ENCODE peak calls at places on chromosomes 3 and 15, in six cellular contexts. One of them, this sample, is unnamed.

GRCh38 chr15:63442080-63442479 is 60.4 kb upstream of the CA12 start:
- DNase-seq in neuronal stem cell: no peak
- DNase-seq in PC-9: no peak
- DNase-seq in cardiac muscle cell: no peak
- DNase-seq in body of pancreas: no peak
- DNase-seq in mammary epithelial cell: no peak
- DNase-seq in this sample: no peak

GRCh38 chr3:143122608-143123352 is 3.2 kb downstream of the CHST2 start:
- DNase-seq in PC-9: no peak
- DNase-seq in mammary epithelial cell: no peak
- DNase-seq in body of pancreas: no peak
- DNase-seq in neuronal stem cell: no peak
- DNase-seq in cardiac muscle cell: no peak
- DNase-seq in this sample: no peak

GRCh38 chr3:177466076-177466475 is 268.8 kb upstream of the TBL1XR1 start:
- DNase-seq in neuronal stem cell: no peak
- DNase-seq in PC-9: no peak
- DNase-seq in mammary epithelial cell: no peak
- DNase-seq in cardiac muscle cell: peak
- DNase-seq in body of pancreas: no peak
- DNase-seq in this sample: no peak

GRCh38 chr15:88537591-88538317 is 8.7 kb downstream of the DET1 start:
- DNase-seq in PC-9: no peak
- DNase-seq in neuronal stem cell: no peak
- DNase-seq in mammary epithelial cell: no peak
- DNase-seq in cardiac muscle cell: no peak
- DNase-seq in body of pancreas: no peak
- DNase-seq in this sample: no peak

GRCh38 chr3:55167586-55168317 is 239.9 kb upstream of the LRTM1 start:
- DNase-seq in neuronal stem cell: no peak
- DNase-seq in mammary epithelial cell: peak
- DNase-seq in cardiac muscle cell: no peak
- DNase-seq in body of pancreas: no peak
- DNase-seq in PC-9: no peak
- DNase-seq in this sample: no peak

GRCh38 chr15:91271565-91272153 is 171.6 kb downstream of the SV2B start:
- DNase-seq in neuronal stem cell: peak
- DNase-seq in mammary epithelial cell: peak
- DNase-seq in cardiac muscle cell: peak
- DNase-seq in body of pancreas: peak
- DNase-seq in PC-9: no peak
- DNase-seq in this sample: no peak

GRCh38 chr3:10566451-10566850 is 61.1 kb upstream of the ATP2B2 start:
- DNase-seq in PC-9: no peak
- DNase-seq in neuronal stem cell: no peak
- DNase-seq in mammary epithelial cell: no peak
- DNase-seq in cardiac muscle cell: no peak
- DNase-seq in body of pancreas: no peak
- DNase-seq in this sample: no peak

GRCh38 chr15:87033056-87033455 is 953.4 kb downstream of the AGBL1 start:
- DNase-seq in PC-9: no peak
- DNase-seq in neuronal stem cell: no peak
- DNase-seq in body of pancreas: no peak
- DNase-seq in cardiac muscle cell: peak
- DNase-seq in mammary epithelial cell: no peak
- DNase-seq in this sample: no peak

GRCh38 chr15:87736401-87736800 is 520.1 kb downstream of the NTRK3 start:
- DNase-seq in cardiac muscle cell: peak
- DNase-seq in body of pancreas: no peak
- DNase-seq in PC-9: no peak
- DNase-seq in mammary epithelial cell: no peak
- DNase-seq in neuronal stem cell: no peak
- DNase-seq in this sample: no peak

GRCh38 chr15:51561271-51561670 is 61.3 kb downstream of the DMXL2 start:
- DNase-seq in neuronal stem cell: no peak
- DNase-seq in cardiac muscle cell: no peak
- DNase-seq in mammary epithelial cell: no peak
- DNase-seq in PC-9: no peak
- DNase-seq in body of pancreas: no peak
- DNase-seq in this sample: no peak

GRCh38 chr3:45343947-45344346 is 44.4 kb upstream of the LARS2 start:
- DNase-seq in PC-9: peak
- DNase-seq in cardiac muscle cell: peak
- DNase-seq in mammary epithelial cell: no peak
- DNase-seq in neuronal stem cell: no peak
- DNase-seq in body of pancreas: no peak
- DNase-seq in this sample: no peak

GRCh38 chr15:68224546-68225250 is 4.8 kb downstream of the CLN6 start:
- DNase-seq in cardiac muscle cell: no peak
- DNase-seq in neuronal stem cell: no peak
- DNase-seq in body of pancreas: no peak
- DNase-seq in mammary epithelial cell: no peak
- DNase-seq in PC-9: no peak
- DNase-seq in this sample: no peak

GRCh38 chr15:95884276-95884675 is 446.2 kb upstream of the NR2F2 start:
- DNase-seq in neuronal stem cell: peak
- DNase-seq in PC-9: no peak
- DNase-seq in mammary epithelial cell: no peak
- DNase-seq in cardiac muscle cell: no peak
- DNase-seq in body of pancreas: no peak
- DNase-seq in this sample: no peak

GRCh38 chr3:16583551-16583950 is 21.7 kb downstream of the DAZL start:
- DNase-seq in body of pancreas: no peak
- DNase-seq in PC-9: no peak
- DNase-seq in neuronal stem cell: no peak
- DNase-seq in mammary epithelial cell: no peak
- DNase-seq in cardiac muscle cell: peak
- DNase-seq in this sample: no peak

GRCh38 chr3:39637807-39638206 is 170.3 kb downstream of the MOBP start:
- DNase-seq in body of pancreas: no peak
- DNase-seq in cardiac muscle cell: peak
- DNase-seq in neuronal stem cell: no peak
- DNase-seq in mammary epithelial cell: peak
- DNase-seq in PC-9: peak
- DNase-seq in this sample: no peak

GRCh38 chr3:39638286-39638685 is 170.8 kb downstream of the MOBP start:
- DNase-seq in neuronal stem cell: no peak
- DNase-seq in body of pancreas: no peak
- DNase-seq in mammary epithelial cell: no peak
- DNase-seq in PC-9: no peak
- DNase-seq in cardiac muscle cell: no peak
- DNase-seq in this sample: no peak

GRCh38 chr3:39641210-39641718 is 168.1 kb upstream of the MYRIP start:
- DNase-seq in cardiac muscle cell: no peak
- DNase-seq in mammary epithelial cell: no peak
- DNase-seq in neuronal stem cell: no peak
- DNase-seq in PC-9: no peak
- DNase-seq in body of pancreas: no peak
- DNase-seq in this sample: no peak

GRCh38 chr3:39644176-39644575 is 165.2 kb upstream of the MYRIP start:
- DNase-seq in mammary epithelial cell: peak
- DNase-seq in PC-9: no peak
- DNase-seq in cardiac muscle cell: peak
- DNase-seq in neuronal stem cell: no peak
- DNase-seq in body of pancreas: no peak
- DNase-seq in this sample: no peak

GRCh38 chr3:39639344-39640236 is 169.8 kb upstream of the MYRIP start:
- DNase-seq in mammary epithelial cell: peak
- DNase-seq in PC-9: peak
- DNase-seq in cardiac muscle cell: peak
- DNase-seq in body of pancreas: no peak
- DNase-seq in neuronal stem cell: peak
- DNase-seq in this sample: peak
- H3K27ac ChIP-seq in mammary epithelial cell: peak
- H3K27ac ChIP-seq in PC-9: peak
- H3K27ac ChIP-seq in cardiac muscle cell: no peak
- H3K27ac ChIP-seq in body of pancreas: no peak
- H3K27ac ChIP-seq in neuronal stem cell: no peak
- H3K27ac ChIP-seq in this sample: no peak

GRCh38 chr3:65924762-65925161 is 114.0 kb downstream of the MAGI1 start:
- DNase-seq in body of pancreas: no peak
- DNase-seq in mammary epithelial cell: no peak
- DNase-seq in PC-9: no peak
- DNase-seq in cardiac muscle cell: no peak
- DNase-seq in neuronal stem cell: no peak
- DNase-seq in this sample: no peak
- H3K27ac ChIP-seq in body of pancreas: peak
- H3K27ac ChIP-seq in mammary epithelial cell: no peak
- H3K27ac ChIP-seq in PC-9: no peak
- H3K27ac ChIP-seq in cardiac muscle cell: no peak
- H3K27ac ChIP-seq in neuronal stem cell: no peak
- H3K27ac ChIP-seq in this sample: no peak

DNA sequence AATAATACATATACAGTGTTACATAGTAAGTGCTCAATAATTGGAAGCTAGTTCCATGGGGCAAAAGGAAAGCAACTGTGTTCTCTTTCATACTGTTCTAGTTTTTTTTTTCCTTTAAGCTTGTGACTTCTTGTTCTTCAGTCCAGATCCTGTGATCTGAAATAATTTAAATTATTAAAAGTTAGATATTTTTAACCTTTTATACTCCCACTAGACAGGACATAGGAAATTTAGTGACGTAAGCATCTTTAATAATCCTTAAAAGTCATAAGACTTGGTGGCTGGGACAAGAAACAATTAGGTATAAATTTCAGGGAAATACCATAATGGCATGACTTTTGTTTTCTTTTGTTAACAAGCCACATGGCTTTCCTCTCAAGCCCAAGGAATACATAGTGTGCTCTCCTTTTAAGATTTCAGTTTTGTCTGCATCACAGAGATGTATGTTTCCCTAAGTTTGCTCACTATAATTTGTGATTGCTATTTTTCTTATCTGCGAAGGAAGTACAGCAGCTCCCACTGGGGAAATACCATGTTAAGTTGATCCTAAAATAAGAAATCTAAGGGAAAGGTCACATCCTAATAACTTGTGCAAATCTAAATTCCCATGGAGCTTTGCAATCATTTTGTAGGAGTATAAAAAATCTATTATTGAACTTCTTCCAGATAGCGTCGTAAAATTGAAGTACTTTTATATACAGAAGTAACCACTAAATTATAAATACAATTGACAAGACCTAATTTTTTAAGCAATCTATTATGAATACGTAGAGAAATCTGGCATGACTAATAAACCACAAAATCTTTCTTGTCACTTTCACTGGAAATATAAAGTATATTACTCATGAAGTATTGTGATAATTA is 30.1 kb downstream of the PPARG start:
- DNase-seq in PC-9: no peak
- DNase-seq in mammary epithelial cell: no peak
- DNase-seq in cardiac muscle cell: peak
- DNase-seq in neuronal stem cell: no peak
- DNase-seq in body of pancreas: no peak
- DNase-seq in this sample: no peak
- H3K27ac ChIP-seq in PC-9: peak
- H3K27ac ChIP-seq in mammary epithelial cell: no peak
- H3K27ac ChIP-seq in cardiac muscle cell: no peak
- H3K27ac ChIP-seq in neuronal stem cell: no peak
- H3K27ac ChIP-seq in body of pancreas: no peak
- H3K27ac ChIP-seq in this sample: no peak

DNA sequence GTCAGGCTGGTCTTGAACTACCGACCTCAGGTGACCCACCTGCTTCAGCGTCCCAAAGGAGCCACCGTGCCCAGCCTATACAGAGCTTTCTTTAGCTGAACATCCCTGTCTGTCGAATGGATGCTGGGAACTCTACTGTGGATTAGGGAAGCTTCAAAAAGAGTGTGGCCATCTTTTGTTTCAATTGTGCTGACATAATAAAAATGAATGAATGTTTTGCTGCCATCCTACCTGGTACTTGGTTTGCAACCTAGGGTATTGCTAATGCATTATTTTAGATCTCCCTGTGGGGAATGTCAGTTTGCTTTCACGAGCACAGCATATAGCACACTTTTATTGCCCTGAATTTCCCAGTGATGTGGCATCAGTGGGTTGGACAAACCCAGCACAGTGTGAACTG is 32.3 kb downstream of the CMTM6 start:
- DNase-seq in body of pancreas: no peak
- DNase-seq in neuronal stem cell: no peak
- DNase-seq in cardiac muscle cell: no peak
- DNase-seq in PC-9: no peak
- DNase-seq in mammary epithelial cell: no peak
- DNase-seq in this sample: no peak
- H3K27ac ChIP-seq in body of pancreas: no peak
- H3K27ac ChIP-seq in neuronal stem cell: no peak
- H3K27ac ChIP-seq in cardiac muscle cell: no peak
- H3K27ac ChIP-seq in PC-9: peak
- H3K27ac ChIP-seq in mammary epithelial cell: peak
- H3K27ac ChIP-seq in this sample: no peak

DNA sequence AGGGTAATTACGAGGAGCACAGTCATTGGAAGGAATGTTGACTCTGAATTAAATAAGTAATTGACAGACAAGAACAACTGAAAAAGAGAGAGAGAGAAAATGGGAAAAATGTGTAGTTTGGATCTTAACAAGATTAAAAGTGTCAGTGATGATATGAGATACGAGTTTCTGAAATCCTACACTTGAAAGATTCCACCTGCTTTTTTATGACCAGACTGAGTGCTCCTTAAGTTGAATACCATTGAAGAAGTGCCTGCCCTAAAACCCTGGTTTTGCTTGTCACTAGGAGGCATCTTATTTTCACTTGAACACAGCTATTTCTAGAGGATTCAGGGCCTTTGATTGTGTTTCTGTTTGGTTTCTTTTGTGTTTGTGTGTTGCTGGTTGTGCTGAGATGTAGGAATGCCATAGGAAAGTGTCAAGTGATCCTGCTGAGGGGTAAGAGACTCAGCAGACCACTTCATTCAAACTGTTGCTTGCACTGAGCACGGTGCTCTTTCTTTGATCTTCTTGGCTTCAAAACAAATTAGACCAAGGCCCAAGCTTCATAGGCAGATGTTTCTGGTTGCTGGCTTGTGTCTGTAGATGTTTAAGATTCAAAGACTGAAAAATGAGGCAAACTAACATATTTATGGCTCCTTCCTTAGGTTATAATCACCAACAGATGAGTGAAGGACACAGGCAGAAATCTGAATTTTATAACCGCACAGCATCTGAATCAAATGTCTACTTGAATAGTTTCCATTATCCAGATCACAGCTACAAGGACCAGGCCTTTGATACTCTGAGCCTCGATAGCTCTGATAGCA is 17.2 kb upstream of the ABHD10 start:
- DNase-seq in body of pancreas: no peak
- DNase-seq in neuronal stem cell: no peak
- DNase-seq in PC-9: no peak
- DNase-seq in cardiac muscle cell: no peak
- DNase-seq in mammary epithelial cell: no peak
- DNase-seq in this sample: no peak
- H3K27ac ChIP-seq in body of pancreas: no peak
- H3K27ac ChIP-seq in neuronal stem cell: no peak
- H3K27ac ChIP-seq in PC-9: peak
- H3K27ac ChIP-seq in cardiac muscle cell: no peak
- H3K27ac ChIP-seq in mammary epithelial cell: no peak
- H3K27ac ChIP-seq in this sample: no peak

GRCh38 chr15:73053398-73053723 is 1.1 kb downstream of the NEO1 start:
- DNase-seq in neuronal stem cell: no peak
- DNase-seq in body of pancreas: no peak
- DNase-seq in mammary epithelial cell: no peak
- DNase-seq in PC-9: no peak
- DNase-seq in cardiac muscle cell: no peak
- DNase-seq in this sample: no peak
- H3K27ac ChIP-seq in neuronal stem cell: peak
- H3K27ac ChIP-seq in body of pancreas: peak
- H3K27ac ChIP-seq in mammary epithelial cell: no peak
- H3K27ac ChIP-seq in PC-9: no peak
- H3K27ac ChIP-seq in cardiac muscle cell: peak
- H3K27ac ChIP-seq in this sample: no peak

GRCh38 chr15:75675579-75676404 is 28.1 kb downstream of the SNX33 start:
- DNase-seq in PC-9: no peak
- DNase-seq in cardiac muscle cell: no peak
- DNase-seq in mammary epithelial cell: no peak
- DNase-seq in neuronal stem cell: no peak
- DNase-seq in body of pancreas: no peak
- DNase-seq in this sample: peak
- H3K27ac ChIP-seq in PC-9: no peak
- H3K27ac ChIP-seq in cardiac muscle cell: peak
- H3K27ac ChIP-seq in mammary epithelial cell: no peak
- H3K27ac ChIP-seq in neuronal stem cell: no peak
- H3K27ac ChIP-seq in body of pancreas: no peak
- H3K27ac ChIP-seq in this sample: no peak

This sample was measured in right cardiac atrium.